ENCODE peak calls at places on chromosome 5, in eight cellular contexts. L, Z, Y, E, P, T, X and B are unnamed samples.

GRCh38 chr5:71907001-71907564 is 188.0 kb downstream of the CARTPT start:
- DNase-seq in L (no peak), Z (no peak), Y (no peak), E (no peak), P (no peak), T (no peak), X (no peak), B (peak)

GRCh38 chr5:36301858-36302603 is at the start of gene RANBP3L:
- DNase-seq in L (no peak), Z (no peak), Y (peak), E (no peak), P (no peak), T (no peak), X (peak), B (peak)

GRCh38 chr5:159854916-159855315 is 61.4 kb upstream of the ADRA1B start:
- DNase-seq in L (no peak), Z (no peak), Y (peak), E (no peak), P (no peak), T (no peak), X (peak), B (peak)

GRCh38 chr5:36059571-36060515 is 6.8 kb downstream of the UGT3A2 start:
- DNase-seq in L (no peak), Z (no peak), Y (no peak), E (no peak), P (no peak), T (no peak), X (peak), B (peak)

GRCh38 chr5:62522811-62523210 is 55.8 kb upstream of the LRRC70 start:
- DNase-seq in L (no peak), Z (no peak), Y (no peak), E (no peak), P (peak), T (no peak), X (no peak), B (no peak)

GRCh38 chr5:147479949-147480348 is 29.9 kb downstream of the DPYSL3 start:
- DNase-seq in L (peak), Z (no peak), Y (no peak), E (no peak), P (peak), T (no peak), X (no peak), B (no peak)

GRCh38 chr5:6739603-6740002 is 26.4 kb downstream of the TENT4A start:
- DNase-seq in L (no peak), Z (no peak), Y (no peak), E (no peak), P (no peak), T (no peak), X (no peak), B (no peak)

GRCh38 chr5:135426102-135427082 is 20.8 kb downstream of the DCANP1 start:
- DNase-seq in L (peak), Z (no peak), Y (peak), E (no peak), P (peak), T (no peak), X (peak), B (peak)

GRCh38 chr5:176381423-176381822 is 7.0 kb downstream of the NOP16 start:
- DNase-seq in L (no peak), Z (no peak), Y (no peak), E (no peak), P (no peak), T (no peak), X (no peak), B (no peak)

GRCh38 chr5:124264499-124264898 is 481.9 kb downstream of the ZNF608 start:
- DNase-seq in L (no peak), Z (no peak), Y (no peak), E (no peak), P (no peak), T (no peak), X (peak), B (no peak)

GRCh38 chr5:67437905-67438845 is 241.6 kb upstream of the CD180 start:
- DNase-seq in L (no peak), Z (no peak), Y (no peak), E (no peak), P (no peak), T (no peak), X (no peak), B (no peak)

GRCh38 chr5:69136296-69136695 is 30.7 kb upstream of the CCNB1 start:
- DNase-seq in L (no peak), Z (no peak), Y (no peak), E (no peak), P (no peak), T (no peak), X (no peak), B (no peak)

GRCh38 chr5:144076521-144077083 is 93.9 kb downstream of the YIPF5 start:
- DNase-seq in L (no peak), Z (no peak), Y (no peak), E (no peak), P (peak), T (no peak), X (no peak), B (no peak)

GRCh38 chr5:157328277-157328912 is 62.5 kb downstream of the CYFIP2 start:
- DNase-seq in L (peak), Z (peak), Y (peak), E (peak), P (peak), T (peak), X (peak), B (peak)

GRCh38 chr5:1210832-1211251 is 9.4 kb downstream of the SLC6A19 start:
- DNase-seq in L (no peak), Z (no peak), Y (no peak), E (no peak), P (no peak), T (no peak), X (no peak), B (no peak)

GRCh38 chr5:172858990-172859811 is 25.1 kb downstream of the ERGIC1 start:
- DNase-seq in L (no peak), Z (no peak), Y (no peak), E (no peak), P (no peak), T (no peak), X (peak), B (no peak)

GRCh38 chr5:108715408-108715807 is 32.3 kb upstream of the FER start:
- DNase-seq in L (no peak), Z (no peak), Y (no peak), E (no peak), P (no peak), T (no peak), X (no peak), B (no peak)

GRCh38 chr5:119655081-119655480 is 25.7 kb downstream of the FAM170A start:
- DNase-seq in L (no peak), Z (no peak), Y (no peak), E (no peak), P (no peak), T (no peak), X (peak), B (peak)

GRCh38 chr5:164191240-164191639 is 685.8 kb downstream of the MAT2B start:
- DNase-seq in L (no peak), Z (no peak), Y (no peak), E (no peak), P (no peak), T (no peak), X (no peak), B (peak)

GRCh38 chr5:158590936-158591863 is 508.5 kb downstream of the EBF1 start:
- DNase-seq in L (no peak), Z (no peak), Y (no peak), E (no peak), P (peak), T (no peak), X (peak), B (peak)

GRCh38 chr5:54519083-54519541 is 1.6 kb downstream of the SNX18 start:
- DNase-seq in L (no peak), Z (no peak), Y (no peak), E (peak), P (no peak), T (no peak), X (no peak), B (no peak)

GRCh38 chr5:156383510-156383909 is 56.5 kb downstream of the SGCD start:
- DNase-seq in L (no peak), Z (no peak), Y (no peak), E (no peak), P (no peak), T (no peak), X (peak), B (peak)

GRCh38 chr5:158546748-158547147 is 553.0 kb downstream of the EBF1 start:
- DNase-seq in L (no peak), Z (no peak), Y (no peak), E (no peak), P (no peak), T (no peak), X (no peak), B (no peak)